ENCODE peak calls at places on chromosomes 12 and 14, in nine cellular contexts. L, A, J, V, N, C, E, S and U are unnamed samples.

GRCh38 chr14:45120109-45120508 is 14.2 kb downstream of the FKBP3 start:
- DNase-seq in L (no peak), A (no peak), J (no peak), V (no peak), N (no peak), C (no peak), E (no peak), S (no peak), U (no peak)

GRCh38 chr12:48767521-48767920 is 21.4 kb downstream of the ADCY6 start:
- DNase-seq in L (no peak), A (no peak), J (no peak), V (no peak), N (no peak), C (no peak), E (no peak), S (no peak), U (no peak)

GRCh38 chr14:91946313-91947195 is 940 bp downstream of the FBLN5 start:
- DNase-seq in L (no peak), A (no peak), J (peak), V (no peak), N (no peak), C (no peak), E (no peak), S (no peak), U (no peak)

GRCh38 chr14:75283884-75284563 is 5.4 kb downstream of the FOS start:
- DNase-seq in L (no peak), A (no peak), J (no peak), V (no peak), N (no peak), C (no peak), E (no peak), S (no peak), U (no peak)

GRCh38 chr12:48814313-48815280 is 3.7 kb upstream of the CACNB3 start:
- DNase-seq in L (peak), A (peak), J (no peak), V (peak), N (peak), C (peak), E (peak), S (peak), U (peak)

GRCh38 chr12:1908758-1909157 is 9.7 kb downstream of the CACNA2D4 start:
- DNase-seq in L (peak), A (no peak), J (no peak), V (no peak), N (no peak), C (no peak), E (no peak), S (no peak), U (no peak)

GRCh38 chr12:119693006-119693405 is 25.1 kb downstream of the PRKAB1 start:
- DNase-seq in L (no peak), A (peak), J (no peak), V (no peak), N (no peak), C (no peak), E (peak), S (no peak), U (no peak)

GRCh38 chr12:76455582-76456345 is 103.8 kb downstream of the OSBPL8 start:
- DNase-seq in L (no peak), A (peak), J (peak), V (peak), N (no peak), C (peak), E (peak), S (peak), U (peak)

GRCh38 chr12:4806439-4807115 is 86.4 kb downstream of the GALNT8 start:
- DNase-seq in L (no peak), A (no peak), J (no peak), V (no peak), N (no peak), C (no peak), E (no peak), S (no peak), U (no peak)

GRCh38 chr14:75521415-75522199 is 662 bp upstream of the BATF start:
- DNase-seq in L (no peak), A (no peak), J (no peak), V (no peak), N (no peak), C (no peak), E (peak), S (no peak), U (no peak)

GRCh38 chr12:110337912-110338710 is 57.1 kb downstream of the ATP2A2 start:
- DNase-seq in L (no peak), A (no peak), J (no peak), V (no peak), N (no peak), C (no peak), E (no peak), S (no peak), U (no peak)

GRCh38 chr14:102688290-102688689 is 89.0 kb upstream of the TRAF3 start:
- DNase-seq in L (no peak), A (no peak), J (no peak), V (no peak), N (no peak), C (no peak), E (no peak), S (no peak), U (no peak)

GRCh38 chr12:18382486-18382885 is 121.2 kb downstream of the PIK3C2G start:
- DNase-seq in L (no peak), A (no peak), J (no peak), V (no peak), N (peak), C (no peak), E (no peak), S (no peak), U (no peak)

GRCh38 chr12:56212360-56212759 is 9.4 kb downstream of the RNF41 start:
- DNase-seq in L (no peak), A (no peak), J (no peak), V (no peak), N (no peak), C (no peak), E (no peak), S (no peak), U (no peak)

GRCh38 chr12:1130164-1130563 is 139.1 kb downstream of the ERC1 start:
- DNase-seq in L (no peak), A (no peak), J (no peak), V (no peak), N (no peak), C (no peak), E (peak), S (no peak), U (no peak)

GRCh38 chr14:63923422-63923752 is 70.6 kb downstream of the SYNE2 start:
- DNase-seq in L (no peak), A (no peak), J (no peak), V (no peak), N (no peak), C (no peak), E (no peak), S (no peak), U (no peak)

GRCh38 chr12:6943387-6943718 is 263 bp upstream of the RNU7-1 start:
- DNase-seq in L (peak), A (peak), J (peak), V (peak), N (peak), C (peak), E (peak), S (peak), U (peak)

GRCh38 chr14:73231874-73232851 is 5.1 kb upstream of the PAPLN start:
- DNase-seq in L (no peak), A (no peak), J (peak), V (peak), N (no peak), C (no peak), E (peak), S (no peak), U (no peak)

GRCh38 chr12:51371295-51371953 is 19.8 kb downstream of the GALNT6 start:
- DNase-seq in L (no peak), A (peak), J (no peak), V (no peak), N (peak), C (peak), E (peak), S (peak), U (no peak)

GRCh38 chr12:53057816-53058500 is 8.1 kb downstream of the TNS2 start:
- DNase-seq in L (peak), A (no peak), J (no peak), V (no peak), N (no peak), C (no peak), E (no peak), S (no peak), U (no peak)

GRCh38 chr14:44963775-44964380 is 1.9 kb downstream of the TOGARAM1 start:
- DNase-seq in L (no peak), A (no peak), J (peak), V (no peak), N (peak), C (peak), E (peak), S (no peak), U (peak)

GRCh38 chr14:63328787-63329737 is 10.3 kb upstream of the GPHB5 start:
- DNase-seq in L (no peak), A (no peak), J (no peak), V (no peak), N (no peak), C (no peak), E (no peak), S (no peak), U (no peak)

GRCh38 chr12:77914089-77914488 is 83.4 kb downstream of the NAV3 start:
- DNase-seq in L (no peak), A (no peak), J (peak), V (no peak), N (no peak), C (no peak), E (no peak), S (no peak), U (no peak)

GRCh38 chr14:74671789-74672188 is 41.1 kb downstream of the AREL1 start:
- DNase-seq in L (no peak), A (no peak), J (no peak), V (no peak), N (no peak), C (no peak), E (peak), S (no peak), U (no peak)

GRCh38 chr12:88339966-88340365 is 197.9 kb downstream of the TMTC3 start:
- DNase-seq in L (no peak), A (no peak), J (no peak), V (no peak), N (no peak), C (no peak), E (peak), S (no peak), U (no peak)

GRCh38 chr12:17992002-17992656 is 97.9 kb downstream of the RERGL start:
- DNase-seq in L (no peak), A (no peak), J (peak), V (peak), N (peak), C (peak), E (peak), S (peak), U (peak)

GRCh38 chr14:81516941-81517797 is 16.5 kb downstream of the SEL1L start:
- DNase-seq in L (no peak), A (no peak), J (no peak), V (no peak), N (no peak), C (no peak), E (peak), S (no peak), U (no peak)

GRCh38 chr12:91250273-91250672 is 67.7 kb upstream of the DCN start:
- DNase-seq in L (no peak), A (no peak), J (no peak), V (no peak), N (no peak), C (no peak), E (no peak), S (no peak), U (no peak)

GRCh38 chr14:94111276-94112095 is 950 bp downstream of the IFI27 start:
- DNase-seq in L (no peak), A (no peak), J (no peak), V (no peak), N (no peak), C (no peak), E (no peak), S (no peak), U (no peak)

GRCh38 chr12:62640910-62641448 is 174.4 kb downstream of the MON2 start:
- DNase-seq in L (no peak), A (peak), J (no peak), V (peak), N (no peak), C (no peak), E (peak), S (no peak), U (no peak)

GRCh38 chr14:64708148-64709004 is 4.2 kb downstream of the PLEKHG3 start:
- DNase-seq in L (peak), A (peak), J (no peak), V (no peak), N (no peak), C (peak), E (peak), S (no peak), U (no peak)